ENCODE peak calls at places on chromosomes 6 and 20, in five cellular contexts. One of them, this sample, is unnamed.

GRCh38 chr20:39990692-39991091 is 698.3 kb downstream of the MAFB start:
- DNase-seq in PC-3: no peak
- DNase-seq in breast epithelium: no peak
- DNase-seq in fibroblast of lung: no peak
- DNase-seq in tibial nerve: no peak
- DNase-seq in this sample: no peak

GRCh38 chr6:38604700-38605099 is 35.0 kb downstream of the BTBD9 start:
- DNase-seq in tibial nerve: no peak
- DNase-seq in PC-3: peak; percentile 18
- DNase-seq in fibroblast of lung: peak; percentile 45
- DNase-seq in breast epithelium: no peak
- DNase-seq in this sample: no peak

GRCh38 chr6:53344993-53345392 is 3.8 kb downstream of the ELOVL5 start:
- DNase-seq in breast epithelium: no peak
- DNase-seq in tibial nerve: no peak
- DNase-seq in PC-3: no peak
- DNase-seq in fibroblast of lung: no peak
- DNase-seq in this sample: no peak

GRCh38 chr6:142605922-142606321 is 304.1 kb downstream of the ADGRG6 start:
- DNase-seq in tibial nerve: no peak
- DNase-seq in breast epithelium: no peak
- DNase-seq in fibroblast of lung: peak; percentile 87
- DNase-seq in PC-3: no peak
- DNase-seq in this sample: no peak

GRCh38 chr6:16158943-16159557 is 30.2 kb downstream of the MYLIP start:
- DNase-seq in tibial nerve: no peak
- DNase-seq in PC-3: no peak
- DNase-seq in breast epithelium: no peak
- DNase-seq in fibroblast of lung: no peak
- DNase-seq in this sample: no peak

GRCh38 chr20:31835977-31836852 is 9.2 kb downstream of the FOXS1 start:
- DNase-seq in breast epithelium: peak; percentile 75
- DNase-seq in fibroblast of lung: peak; percentile 95
- DNase-seq in tibial nerve: peak; percentile 91
- DNase-seq in PC-3: peak; percentile 94
- DNase-seq in this sample: no peak

GRCh38 chr6:112144145-112144926 is 56.9 kb downstream of the FAM229B start:
- DNase-seq in tibial nerve: no peak
- DNase-seq in PC-3: no peak
- DNase-seq in breast epithelium: no peak
- DNase-seq in fibroblast of lung: no peak
- DNase-seq in this sample: no peak

GRCh38 chr6:52595796-52596130 is 18.9 kb upstream of the TRAM2 start:
- DNase-seq in fibroblast of lung: no peak
- DNase-seq in PC-3: no peak
- DNase-seq in tibial nerve: no peak
- DNase-seq in breast epithelium: no peak
- DNase-seq in this sample: no peak

GRCh38 chr20:53608456-53609413 is 15.1 kb upstream of the ZNF217 start:
- DNase-seq in breast epithelium: peak; percentile 19
- DNase-seq in fibroblast of lung: no peak
- DNase-seq in PC-3: no peak
- DNase-seq in tibial nerve: no peak
- DNase-seq in this sample: peak; percentile 9

GRCh38 chr6:158377866-158378265 is 65.6 kb downstream of the TULP4 start:
- DNase-seq in fibroblast of lung: peak; percentile 43
- DNase-seq in breast epithelium: peak; percentile 75
- DNase-seq in tibial nerve: no peak
- DNase-seq in PC-3: no peak
- DNase-seq in this sample: no peak

GRCh38 chr6:139482184-139482751 is 107.8 kb upstream of the CITED2 start:
- DNase-seq in fibroblast of lung: peak; percentile 1
- DNase-seq in tibial nerve: no peak
- DNase-seq in breast epithelium: no peak
- DNase-seq in PC-3: no peak
- DNase-seq in this sample: no peak

GRCh38 chr6:11748591-11748990 is 30.0 kb downstream of the ADTRP start:
- DNase-seq in tibial nerve: no peak
- DNase-seq in breast epithelium: no peak
- DNase-seq in PC-3: no peak
- DNase-seq in fibroblast of lung: no peak
- DNase-seq in this sample: no peak

GRCh38 chr20:63212393-63212730 is 3.6 kb downstream of the YTHDF1 start:
- DNase-seq in PC-3: no peak
- DNase-seq in tibial nerve: no peak
- DNase-seq in fibroblast of lung: no peak
- DNase-seq in breast epithelium: no peak
- DNase-seq in this sample: no peak

GRCh38 chr20:59253779-59254319 is 46.6 kb upstream of the EDN3 start:
- DNase-seq in PC-3: peak; percentile 14
- DNase-seq in breast epithelium: no peak
- DNase-seq in fibroblast of lung: no peak
- DNase-seq in tibial nerve: no peak
- DNase-seq in this sample: peak; percentile 34

GRCh38 chr6:20162515-20162914 is 49.8 kb downstream of the MBOAT1 start:
- DNase-seq in breast epithelium: no peak
- DNase-seq in PC-3: no peak
- DNase-seq in fibroblast of lung: no peak
- DNase-seq in tibial nerve: no peak
- DNase-seq in this sample: no peak

GRCh38 chr20:17448071-17448470 is 83.1 kb downstream of the BFSP1 start:
- DNase-seq in tibial nerve: no peak
- DNase-seq in fibroblast of lung: no peak
- DNase-seq in PC-3: no peak
- DNase-seq in breast epithelium: no peak
- DNase-seq in this sample: no peak

GRCh38 chr6:36149436-36149835 is 19.1 kb downstream of the MAPK13 start:
- DNase-seq in PC-3: no peak
- DNase-seq in fibroblast of lung: no peak
- DNase-seq in tibial nerve: no peak
- DNase-seq in breast epithelium: no peak
- DNase-seq in this sample: no peak

GRCh38 chr20:55053389-55053788 is 578.0 kb downstream of the DOK5 start:
- DNase-seq in breast epithelium: no peak
- DNase-seq in PC-3: no peak
- DNase-seq in fibroblast of lung: no peak
- DNase-seq in tibial nerve: no peak
- DNase-seq in this sample: no peak

GRCh38 chr20:55054443-55054842 is 579.0 kb downstream of the DOK5 start:
- DNase-seq in PC-3: no peak
- DNase-seq in fibroblast of lung: peak; percentile 78
- DNase-seq in breast epithelium: no peak
- DNase-seq in tibial nerve: no peak
- DNase-seq in this sample: no peak

GRCh38 chr20:55058938-55059337 is 583.5 kb downstream of the DOK5 start:
- DNase-seq in breast epithelium: no peak
- DNase-seq in tibial nerve: no peak
- DNase-seq in PC-3: no peak
- DNase-seq in fibroblast of lung: no peak
- DNase-seq in this sample: no peak

GRCh38 chr20:55052464-55052863 is 577.1 kb downstream of the DOK5 start:
- DNase-seq in fibroblast of lung: peak; percentile 14
- DNase-seq in breast epithelium: no peak
- DNase-seq in PC-3: no peak
- DNase-seq in tibial nerve: no peak
- DNase-seq in this sample: no peak

DNA sequence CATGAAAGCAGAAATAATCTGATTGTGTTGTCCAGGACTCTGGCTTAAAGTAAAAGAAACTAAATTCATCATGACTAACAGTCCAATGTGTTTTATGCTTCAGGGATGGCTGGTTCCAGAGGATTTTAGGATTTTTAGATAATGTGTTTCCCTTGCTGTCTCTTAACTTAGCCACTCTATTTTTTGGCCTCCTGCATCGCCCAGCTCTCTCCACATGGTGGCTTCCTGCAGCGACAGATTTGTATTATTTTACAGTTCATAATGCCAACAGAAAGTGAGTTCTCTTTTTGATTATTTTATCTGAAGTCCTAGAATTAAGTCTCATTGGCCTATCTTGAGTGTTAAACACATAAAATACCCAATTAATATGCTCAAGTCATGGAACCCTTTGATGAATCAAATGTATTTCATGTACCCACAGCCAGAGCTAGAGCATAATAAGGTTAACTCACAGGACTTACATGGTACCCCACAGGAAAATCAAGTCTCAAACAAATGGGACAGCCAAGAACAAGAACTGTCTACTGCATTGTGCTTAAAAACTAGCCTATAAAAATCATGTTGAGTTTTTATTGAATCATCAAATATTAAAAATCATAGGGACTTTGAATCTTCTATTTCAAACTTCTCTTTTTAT is 582.5 kb downstream of the DOK5 start:
- DNase-seq in breast epithelium: no peak
- DNase-seq in tibial nerve: no peak
- DNase-seq in fibroblast of lung: peak; percentile 3
- DNase-seq in PC-3: no peak
- DNase-seq in this sample: no peak
- TF ChIP-seq CTCF in breast epithelium: no peak
- TF ChIP-seq CTCF in tibial nerve: no peak
- TF ChIP-seq CTCF in fibroblast of lung: no peak
- TF ChIP-seq CTCF in PC-3: no peak
- TF ChIP-seq CTCF in this sample: no peak

GRCh38 chr6:67541591-67541990 is 1093.5 kb upstream of the ADGRB3 start:
- DNase-seq in tibial nerve: no peak
- DNase-seq in breast epithelium: no peak
- DNase-seq in fibroblast of lung: peak; percentile 30
- DNase-seq in PC-3: peak; percentile 34
- DNase-seq in this sample: no peak
- H3K9me3 ChIP-seq in tibial nerve: no peaks in the 10 kb centered on the region
- H3K9me3 ChIP-seq in breast epithelium: peaks cover 32% of the 10 kb centered on the region
- H3K9me3 ChIP-seq in fibroblast of lung: no peaks in the 10 kb centered on the region
- H3K9me3 ChIP-seq in PC-3: peaks cover 6% of the 10 kb centered on the region
- H3K9me3 ChIP-seq in this sample: no peaks in the 10 kb centered on the region

DNA sequence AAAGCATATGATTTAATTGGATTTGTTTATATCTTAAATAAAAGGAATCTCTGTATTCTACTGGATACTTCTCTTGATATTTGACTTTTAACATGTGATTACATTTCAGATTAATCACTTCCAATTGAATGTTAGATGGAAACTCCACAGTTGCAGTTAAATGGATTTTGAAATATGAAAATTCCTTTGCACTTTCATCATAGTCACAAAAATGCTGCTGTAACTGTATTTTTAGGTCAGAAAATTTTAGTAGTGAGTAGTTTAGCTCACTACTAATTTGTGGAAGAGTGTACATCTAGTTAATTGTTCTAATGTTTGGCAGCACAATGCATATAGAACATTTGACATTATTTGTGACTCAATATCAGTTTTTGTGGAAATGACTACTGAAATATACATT is 26.8 kb downstream of the PTCHD4 start:
- DNase-seq in tibial nerve: no peak
- DNase-seq in fibroblast of lung: no peak
- DNase-seq in breast epithelium: no peak
- DNase-seq in PC-3: no peak
- DNase-seq in this sample: no peak
- H3K27ac ChIP-seq in tibial nerve: no peak overlapping the region
- H3K27ac ChIP-seq in fibroblast of lung: no peak overlapping the region
- H3K27ac ChIP-seq in breast epithelium: no peak overlapping the region
- H3K27ac ChIP-seq in PC-3: no peak overlapping the region
- H3K27ac ChIP-seq in this sample: no peak overlapping the region

DNA sequence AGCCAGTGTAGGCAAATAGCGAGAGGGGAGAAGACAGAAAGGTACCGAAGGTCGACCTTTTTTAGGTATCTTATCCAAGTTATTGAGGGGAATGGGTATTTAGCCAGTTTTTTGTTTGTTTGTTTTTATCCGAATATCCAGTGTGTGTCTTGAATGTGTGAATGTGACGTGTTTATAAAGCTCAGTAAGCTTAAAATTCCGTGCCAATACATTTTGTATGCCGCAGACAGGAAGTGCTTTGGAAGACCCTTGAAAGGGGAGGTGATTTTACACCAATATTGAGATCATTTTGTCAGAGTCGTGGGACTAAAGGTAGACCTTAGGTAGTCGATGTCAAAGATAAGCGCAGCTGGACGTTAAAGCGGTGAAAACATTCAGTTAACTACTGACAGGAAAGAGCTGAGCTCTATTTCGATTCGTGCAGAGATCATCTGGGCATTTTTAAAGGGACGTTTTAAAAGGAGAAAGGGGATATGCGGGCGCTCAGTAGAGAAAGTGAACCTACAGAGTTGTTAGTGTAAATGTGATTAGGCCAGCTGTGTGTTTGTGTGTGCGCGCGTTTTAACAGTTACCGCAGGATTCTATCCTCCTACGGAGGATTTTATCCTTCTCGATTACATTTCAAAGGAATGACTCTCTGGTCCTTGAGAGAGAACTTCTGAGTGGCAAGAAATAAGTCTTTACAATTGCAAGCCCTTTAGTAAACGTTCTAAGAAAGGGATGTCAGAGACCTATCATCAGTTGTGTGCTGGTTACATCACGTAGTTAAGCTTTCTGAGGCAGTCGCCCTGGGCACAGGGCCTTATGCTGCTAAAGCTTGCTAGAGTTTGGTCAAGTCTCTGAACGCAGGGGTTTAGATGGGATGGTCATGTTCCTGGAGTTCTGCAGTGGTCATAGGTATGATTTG is 597 bp upstream of the ECHDC1 start:
- DNase-seq in PC-3: peak; percentile 19
- DNase-seq in breast epithelium: no peak
- DNase-seq in fibroblast of lung: peak; percentile 66
- DNase-seq in tibial nerve: peak; percentile 8
- DNase-seq in this sample: no peak
- TF ChIP-seq CTCF in PC-3: no peak
- TF ChIP-seq CTCF in breast epithelium: no peak
- TF ChIP-seq CTCF in fibroblast of lung: no peak
- TF ChIP-seq CTCF in tibial nerve: no peak
- TF ChIP-seq CTCF in this sample: no peak

GRCh38 chr20:29298759-29299613 is 1958.5 kb upstream of the DEFB115 start:
- DNase-seq in PC-3: no peak
- DNase-seq in fibroblast of lung: peak; percentile 6
- DNase-seq in breast epithelium: no peak
- DNase-seq in tibial nerve: no peak
- DNase-seq in this sample: no peak
- H3K9me3 ChIP-seq in PC-3: peaks cover 11% of the 10 kb centered on the region
- H3K9me3 ChIP-seq in fibroblast of lung: no peaks in the 10 kb centered on the region
- H3K9me3 ChIP-seq in breast epithelium: peaks cover 76% of the 10 kb centered on the region
- H3K9me3 ChIP-seq in tibial nerve: no peaks in the 10 kb centered on the region
- H3K9me3 ChIP-seq in this sample: peaks cover 9% of the 10 kb centered on the region

GRCh38 chr6:130779658-130780033 is 47.6 kb upstream of the SMLR1 start:
- DNase-seq in PC-3: no peak
- DNase-seq in tibial nerve: no peak
- DNase-seq in fibroblast of lung: no peak
- DNase-seq in breast epithelium: no peak
- DNase-seq in this sample: no peak
- H3K27ac ChIP-seq in PC-3: no peak overlapping the region
- H3K27ac ChIP-seq in tibial nerve: no peak overlapping the region
- H3K27ac ChIP-seq in fibroblast of lung: no peak overlapping the region
- H3K27ac ChIP-seq in breast epithelium: peak overlapping the region; percentile 8
- H3K27ac ChIP-seq in this sample: no peak overlapping the region

GRCh38 chr6:66068907-66069306 is 361.9 kb upstream of the EYS start:
- DNase-seq in fibroblast of lung: no peak
- DNase-seq in PC-3: no peak
- DNase-seq in breast epithelium: no peak
- DNase-seq in tibial nerve: no peak
- DNase-seq in this sample: no peak

GRCh38 chr6:66065313-66065712 is 358.3 kb upstream of the EYS start:
- DNase-seq in fibroblast of lung: no peak
- DNase-seq in tibial nerve: no peak
- DNase-seq in breast epithelium: no peak
- DNase-seq in PC-3: no peak
- DNase-seq in this sample: no peak

GRCh38 chr6:66068033-66068432 is 361.0 kb upstream of the EYS start:
- DNase-seq in fibroblast of lung: no peak
- DNase-seq in PC-3: no peak
- DNase-seq in breast epithelium: no peak
- DNase-seq in tibial nerve: no peak
- DNase-seq in this sample: no peak
- TF ChIP-seq CTCF in fibroblast of lung: no peak
- TF ChIP-seq CTCF in PC-3: no peak
- TF ChIP-seq CTCF in breast epithelium: no peak
- TF ChIP-seq CTCF in tibial nerve: no peak
- TF ChIP-seq CTCF in this sample: no peak